ENCODE peak calls at places on chromosomes 13 and 19, in seven cellular contexts. One of them, this sample, is unnamed. For H3K4me1, the result is how much of the 10 kb centered on the place peaks cover.

GRCh38 chr19:6238643-6239281 is 41.0 kb downstream of the MLLT1 start:
- DNase-seq in DND-41: no peak
- DNase-seq in left ventricle myocardium inferior: peak
- DNase-seq in A549: no peak
- DNase-seq in SK-N-SH: no peak
- DNase-seq in Caco-2: no peak
- DNase-seq in colonic mucosa: no peak
- DNase-seq in this sample: no peak

GRCh38 chr13:110344320-110344719 is 37.2 kb downstream of the COL4A2 start:
- DNase-seq in DND-41: no peak
- DNase-seq in left ventricle myocardium inferior: no peak
- DNase-seq in A549: no peak
- DNase-seq in SK-N-SH: no peak
- DNase-seq in Caco-2: no peak
- DNase-seq in colonic mucosa: no peak
- DNase-seq in this sample: no peak

GRCh38 chr13:96025283-96025682 is 27.9 kb downstream of the UGGT2 start:
- DNase-seq in DND-41: no peak
- DNase-seq in left ventricle myocardium inferior: no peak
- DNase-seq in A549: no peak
- DNase-seq in SK-N-SH: no peak
- DNase-seq in Caco-2: no peak
- DNase-seq in colonic mucosa: no peak
- DNase-seq in this sample: no peak

GRCh38 chr19:14432817-14433453 is at the start of gene PKN1:
- DNase-seq in DND-41: peak
- DNase-seq in left ventricle myocardium inferior: peak
- DNase-seq in A549: peak
- DNase-seq in SK-N-SH: peak
- DNase-seq in Caco-2: peak
- DNase-seq in colonic mucosa: peak
- DNase-seq in this sample: no peak

GRCh38 chr13:66558511-66558910 is 671.6 kb downstream of the PCDH9 start:
- DNase-seq in DND-41: no peak
- DNase-seq in left ventricle myocardium inferior: no peak
- DNase-seq in A549: no peak
- DNase-seq in SK-N-SH: no peak
- DNase-seq in Caco-2: no peak
- DNase-seq in colonic mucosa: no peak
- DNase-seq in this sample: no peak

GRCh38 chr13:49371943-49372636 is 71.8 kb downstream of the CAB39L start:
- DNase-seq in DND-41: peak
- DNase-seq in left ventricle myocardium inferior: no peak
- DNase-seq in A549: no peak
- DNase-seq in SK-N-SH: no peak
- DNase-seq in Caco-2: peak
- DNase-seq in colonic mucosa: no peak
- DNase-seq in this sample: no peak

GRCh38 chr19:35545855-35546381 is 492 bp downstream of the TMEM147 start:
- DNase-seq in DND-41: peak
- DNase-seq in left ventricle myocardium inferior: peak
- DNase-seq in A549: peak
- DNase-seq in SK-N-SH: peak
- DNase-seq in Caco-2: peak
- DNase-seq in colonic mucosa: peak
- DNase-seq in this sample: no peak

GRCh38 chr19:29326849-29327840 is 114.2 kb upstream of the UQCRFS1 start:
- DNase-seq in DND-41: no peak
- DNase-seq in left ventricle myocardium inferior: no peak
- DNase-seq in A549: no peak
- DNase-seq in SK-N-SH: no peak
- DNase-seq in Caco-2: no peak
- DNase-seq in colonic mucosa: no peak
- DNase-seq in this sample: no peak

GRCh38 chr19:30631035-30631375 is 258.8 kb downstream of the ZNF536 start:
- DNase-seq in DND-41: no peak
- DNase-seq in left ventricle myocardium inferior: no peak
- DNase-seq in A549: no peak
- DNase-seq in SK-N-SH: no peak
- DNase-seq in Caco-2: no peak
- DNase-seq in colonic mucosa: no peak
- DNase-seq in this sample: no peak

GRCh38 chr13:65264066-65264465 is 1966.1 kb downstream of the PCDH9 start:
- DNase-seq in DND-41: no peak
- DNase-seq in left ventricle myocardium inferior: no peak
- DNase-seq in A549: no peak
- DNase-seq in SK-N-SH: no peak
- DNase-seq in Caco-2: no peak
- DNase-seq in colonic mucosa: no peak
- DNase-seq in this sample: no peak

GRCh38 chr19:11422163-11423068 is 3.3 kb upstream of the RGL3 start:
- DNase-seq in DND-41: peak
- DNase-seq in left ventricle myocardium inferior: peak
- DNase-seq in A549: peak
- DNase-seq in SK-N-SH: peak
- DNase-seq in Caco-2: peak
- DNase-seq in colonic mucosa: peak
- DNase-seq in this sample: peak

GRCh38 chr19:46617566-46618079 is 7.3 kb downstream of the PTGIR start:
- DNase-seq in DND-41: no peak
- DNase-seq in left ventricle myocardium inferior: no peak
- DNase-seq in A549: no peak
- DNase-seq in SK-N-SH: no peak
- DNase-seq in Caco-2: no peak
- DNase-seq in colonic mucosa: no peak
- DNase-seq in this sample: no peak

GRCh38 chr19:46426035-46426505 is 2.7 kb downstream of the PNMA8C start:
- DNase-seq in DND-41: no peak
- DNase-seq in left ventricle myocardium inferior: no peak
- DNase-seq in A549: peak
- DNase-seq in SK-N-SH: no peak
- DNase-seq in Caco-2: no peak
- DNase-seq in colonic mucosa: no peak
- DNase-seq in this sample: no peak

GRCh38 chr13:51148223-51148951 is 37.3 kb upstream of the C13orf42 start:
- DNase-seq in DND-41: no peak
- DNase-seq in left ventricle myocardium inferior: no peak
- DNase-seq in A549: no peak
- DNase-seq in SK-N-SH: peak
- DNase-seq in Caco-2: no peak
- DNase-seq in colonic mucosa: no peak
- DNase-seq in this sample: no peak

GRCh38 chr19:932647-933552 is 7.1 kb downstream of the ARID3A start:
- DNase-seq in DND-41: no peak
- DNase-seq in left ventricle myocardium inferior: peak
- DNase-seq in A549: no peak
- DNase-seq in SK-N-SH: peak
- DNase-seq in Caco-2: peak
- DNase-seq in colonic mucosa: peak
- DNase-seq in this sample: peak

GRCh38 chr19:19137556-19138109 is 645 bp downstream of the TMEM161A start:
- DNase-seq in DND-41: no peak
- DNase-seq in left ventricle myocardium inferior: no peak
- DNase-seq in A549: no peak
- DNase-seq in SK-N-SH: peak
- DNase-seq in Caco-2: no peak
- DNase-seq in colonic mucosa: no peak
- DNase-seq in this sample: no peak

GRCh38 chr13:97306646-97307045 is 84.5 kb downstream of the MBNL2 start:
- DNase-seq in DND-41: no peak
- DNase-seq in left ventricle myocardium inferior: no peak
- DNase-seq in A549: no peak
- DNase-seq in SK-N-SH: no peak
- DNase-seq in Caco-2: no peak
- DNase-seq in colonic mucosa: no peak
- DNase-seq in this sample: no peak

GRCh38 chr19:41431426-41432386 is 4.5 kb upstream of the B3GNT8 start:
- DNase-seq in DND-41: no peak
- DNase-seq in left ventricle myocardium inferior: peak
- DNase-seq in A549: no peak
- DNase-seq in SK-N-SH: no peak
- DNase-seq in Caco-2: no peak
- DNase-seq in colonic mucosa: no peak
- DNase-seq in this sample: no peak

GRCh38 chr13:26616126-26616525 is 58.6 kb downstream of the WASF3 start:
- DNase-seq in DND-41: no peak
- DNase-seq in left ventricle myocardium inferior: no peak
- DNase-seq in A549: no peak
- DNase-seq in SK-N-SH: no peak
- DNase-seq in Caco-2: no peak
- DNase-seq in colonic mucosa: no peak
- DNase-seq in this sample: no peak

GRCh38 chr13:100520936-100521765 is 67.4 kb downstream of the GGACT start:
- DNase-seq in DND-41: no peak
- DNase-seq in left ventricle myocardium inferior: no peak
- DNase-seq in A549: no peak
- DNase-seq in SK-N-SH: no peak
- DNase-seq in Caco-2: no peak
- DNase-seq in colonic mucosa: no peak
- DNase-seq in this sample: no peak

GRCh38 chr19:18701250-18701608 is 17.7 kb downstream of the CRTC1 start:
- DNase-seq in DND-41: no peak
- DNase-seq in left ventricle myocardium inferior: no peak
- DNase-seq in A549: no peak
- DNase-seq in SK-N-SH: peak
- DNase-seq in Caco-2: no peak
- DNase-seq in colonic mucosa: no peak
- DNase-seq in this sample: no peak

GRCh38 chr13:51523082-51523518 is 61.2 kb upstream of the WDFY2 start:
- DNase-seq in DND-41: peak
- DNase-seq in left ventricle myocardium inferior: no peak
- DNase-seq in A549: no peak
- DNase-seq in SK-N-SH: peak
- DNase-seq in Caco-2: no peak
- DNase-seq in colonic mucosa: no peak
- DNase-seq in this sample: peak

GRCh38 chr19:50300814-50301606 is 28.2 kb downstream of the KCNC3 start:
- DNase-seq in DND-41: no peak
- DNase-seq in left ventricle myocardium inferior: no peak
- DNase-seq in A549: peak
- DNase-seq in SK-N-SH: no peak
- DNase-seq in Caco-2: no peak
- DNase-seq in colonic mucosa: no peak
- DNase-seq in this sample: no peak

GRCh38 chr13:109998808-109999528 is 212.6 kb upstream of the IRS2 start:
- DNase-seq in DND-41: no peak
- DNase-seq in left ventricle myocardium inferior: no peak
- DNase-seq in A549: peak
- DNase-seq in SK-N-SH: no peak
- DNase-seq in Caco-2: peak
- DNase-seq in colonic mucosa: no peak
- DNase-seq in this sample: no peak

GRCh38 chr13:48629282-48629681 is 24.4 kb upstream of the CYSLTR2 start:
- DNase-seq in DND-41: no peak
- DNase-seq in left ventricle myocardium inferior: no peak
- DNase-seq in A549: no peak
- DNase-seq in SK-N-SH: no peak
- DNase-seq in Caco-2: no peak
- DNase-seq in colonic mucosa: peak
- DNase-seq in this sample: no peak

GRCh38 chr13:73704587-73704986 is 429.6 kb downstream of the KLF12 start:
- DNase-seq in DND-41: no peak
- DNase-seq in left ventricle myocardium inferior: no peak
- DNase-seq in A549: no peak
- DNase-seq in SK-N-SH: no peak
- DNase-seq in Caco-2: no peak
- DNase-seq in colonic mucosa: no peak
- DNase-seq in this sample: no peak

GRCh38 chr13:30915691-30916541 is 9.8 kb downstream of the MEDAG start:
- DNase-seq in DND-41: no peak
- DNase-seq in left ventricle myocardium inferior: no peak
- DNase-seq in A549: no peak
- DNase-seq in SK-N-SH: peak
- DNase-seq in Caco-2: no peak
- DNase-seq in colonic mucosa: no peak
- DNase-seq in this sample: no peak

GRCh38 chr13:79423801-79424642 is 18.0 kb upstream of the RBM26 start:
- DNase-seq in DND-41: no peak
- DNase-seq in left ventricle myocardium inferior: no peak
- DNase-seq in A549: no peak
- DNase-seq in SK-N-SH: peak
- DNase-seq in Caco-2: no peak
- DNase-seq in colonic mucosa: no peak
- DNase-seq in this sample: peak

GRCh38 chr19:38669532-38669931 is 22.1 kb downstream of the ACTN4 start:
- DNase-seq in DND-41: peak
- DNase-seq in left ventricle myocardium inferior: no peak
- DNase-seq in A549: no peak
- DNase-seq in SK-N-SH: no peak
- DNase-seq in Caco-2: no peak
- DNase-seq in colonic mucosa: no peak
- DNase-seq in this sample: no peak
- H3K4me1 ChIP-seq in DND-41: under half
- H3K4me1 ChIP-seq in left ventricle myocardium inferior: half or more
- H3K4me1 ChIP-seq in A549: half or more
- H3K4me1 ChIP-seq in SK-N-SH: half or more
- H3K4me1 ChIP-seq in Caco-2: half or more
- H3K4me1 ChIP-seq in colonic mucosa: half or more
- H3K4me1 ChIP-seq in this sample: under half

GRCh38 chr13:28716511-28716910 is 2.3 kb downstream of the SLC46A3 start:
- DNase-seq in DND-41: no peak
- DNase-seq in left ventricle myocardium inferior: peak
- DNase-seq in A549: no peak
- DNase-seq in SK-N-SH: no peak
- DNase-seq in Caco-2: no peak
- DNase-seq in colonic mucosa: peak
- DNase-seq in this sample: no peak
- H3K4me3 ChIP-seq in DND-41: no peak
- H3K4me3 ChIP-seq in left ventricle myocardium inferior: peak
- H3K4me3 ChIP-seq in A549: no peak
- H3K4me3 ChIP-seq in SK-N-SH: no peak
- H3K4me3 ChIP-seq in Caco-2: no peak
- H3K4me3 ChIP-seq in colonic mucosa: no peak
- H3K4me3 ChIP-seq in this sample: no peak

GRCh38 chr19:38616265-38616664 is 1.5 kb downstream of the MAP4K1 start:
- DNase-seq in DND-41: no peak
- DNase-seq in left ventricle myocardium inferior: no peak
- DNase-seq in A549: no peak
- DNase-seq in SK-N-SH: no peak
- DNase-seq in Caco-2: no peak
- DNase-seq in colonic mucosa: no peak
- DNase-seq in this sample: no peak
- H3K4me1 ChIP-seq in DND-41: under half
- H3K4me1 ChIP-seq in left ventricle myocardium inferior: under half
- H3K4me1 ChIP-seq in A549: under half
- H3K4me1 ChIP-seq in SK-N-SH: under half
- H3K4me1 ChIP-seq in Caco-2: under half
- H3K4me1 ChIP-seq in colonic mucosa: under half
- H3K4me1 ChIP-seq in this sample: under half

GRCh38 chr19:44750713-44751112 is 2.2 kb downstream of the BCL3 start:
- DNase-seq in DND-41: no peak
- DNase-seq in left ventricle myocardium inferior: no peak
- DNase-seq in A549: no peak
- DNase-seq in SK-N-SH: no peak
- DNase-seq in Caco-2: no peak
- DNase-seq in colonic mucosa: no peak
- DNase-seq in this sample: peak
- H3K4me3 ChIP-seq in DND-41: no peak
- H3K4me3 ChIP-seq in left ventricle myocardium inferior: peak
- H3K4me3 ChIP-seq in A549: peak
- H3K4me3 ChIP-seq in SK-N-SH: peak
- H3K4me3 ChIP-seq in Caco-2: no peak
- H3K4me3 ChIP-seq in colonic mucosa: peak
- H3K4me3 ChIP-seq in this sample: peak